ENCODE peak calls at places on chromosomes 3 and 15, in seven cellular contexts. A, M, H, S, Z, Q and X are unnamed samples.

GRCh38 chr3:189144645-189145044 is 27.1 kb upstream of the TPRG1 start:
- DNase-seq in S (no peak), A (peak; percentile 28), Z (no peak), M (no peak), H (no peak), Q (no peak), X (no peak)

GRCh38 chr15:69751147-69751546 is 298.5 kb downstream of the RPLP1 start:
- DNase-seq in S (no peak), M (no peak), H (no peak), Z (no peak), A (no peak), Q (no peak), X (no peak)

GRCh38 chr15:48553559-48553958 is 92.0 kb downstream of the FBN1 start:
- DNase-seq in Q (peak; percentile 58), Z (no peak), M (no peak), S (no peak), H (peak; percentile 46), A (no peak), X (no peak)

GRCh38 chr15:75049392-75049791 is 26.0 kb downstream of the PPCDC start:
- DNase-seq in Z (no peak), S (no peak), Q (no peak), H (no peak), M (peak; percentile 97), A (peak; percentile 71), X (peak; percentile 78)

GRCh38 chr3:25664066-25664809 is 469 bp downstream of the TOP2B start:
- DNase-seq in S (peak; percentile 52), A (peak; percentile 74), Z (peak; percentile 82), Q (peak; percentile 72), M (peak; percentile 86), H (peak; percentile 79), X (peak; percentile 66)

GRCh38 chr3:43369404-43370345 is 83.3 kb downstream of the SNRK start:
- DNase-seq in M (no peak), S (no peak), Z (no peak), A (no peak), H (no peak), Q (no peak), X (no peak)

GRCh38 chr3:140953028-140953960 is 11.7 kb downstream of the SLC25A36 start:
- DNase-seq in Q (peak; percentile 80), Z (no peak), A (no peak), S (no peak), H (peak; percentile 52), M (no peak), X (no peak)

GRCh38 chr3:10935846-10936631 is 56.5 kb upstream of the SLC6A1 start:
- DNase-seq in A (no peak), M (peak; percentile 18), H (no peak), Q (no peak), S (no peak), Z (no peak), X (no peak)

GRCh38 chr15:59388670-59389069 is 16.0 kb upstream of the MYO1E start:
- DNase-seq in Z (no peak), H (peak; percentile 75), Q (peak; percentile 44), M (no peak), S (no peak), A (no peak), X (no peak)

GRCh38 chr15:90730290-90730689 is 13.1 kb downstream of the BLM start:
- DNase-seq in A (no peak), M (no peak), Z (no peak), H (no peak), Q (no peak), S (no peak), X (no peak)

GRCh38 chr3:107690522-107691138 is 167.9 kb downstream of the BBX start:
- DNase-seq in A (peak; percentile 35), Z (no peak), S (no peak), H (peak; percentile 89), M (no peak), Q (peak; percentile 64), X (no peak)

GRCh38 chr3:32577621-32578556 is 7.2 kb upstream of the DYNC1LI1 start:
- DNase-seq in A (no peak), M (no peak), Q (no peak), Z (no peak), H (peak; percentile 29), S (no peak), X (peak; percentile 16)

GRCh38 chr3:174495928-174496327 is 363.2 kb upstream of the NAALADL2 start:
- DNase-seq in S (no peak), Z (no peak), H (peak; percentile 10), Q (peak; percentile 6), M (no peak), A (no peak), X (peak; percentile 80)

GRCh38 chr15:93942140-93942808 is 289.1 kb upstream of the MCTP2 start:
- DNase-seq in H (no peak), Z (no peak), A (no peak), M (no peak), Q (peak; percentile 51), S (no peak), X (peak; percentile 39)

GRCh38 chr15:93987068-93987467 is 244.3 kb upstream of the MCTP2 start:
- DNase-seq in H (no peak), A (no peak), S (no peak), Z (no peak), M (no peak), Q (no peak), X (no peak)

GRCh38 chr3:141561426-141562034 is 74.7 kb downstream of the RASA2 start:
- DNase-seq in M (no peak), A (peak; percentile 47), H (peak; percentile 87), S (no peak), Z (no peak), Q (peak; percentile 54), X (no peak)

GRCh38 chr15:84799511-84800187 is 17.5 kb upstream of the ALPK3 start:
- DNase-seq in A (no peak), S (no peak), M (no peak), Z (no peak), Q (no peak), H (no peak), X (no peak)

GRCh38 chr3:17115186-17115585 is 230.4 kb downstream of the PLCL2 start:
- DNase-seq in H (no peak), Q (peak; percentile 55), M (no peak), Z (no peak), A (no peak), S (no peak), X (no peak)

GRCh38 chr3:197256836-197257444 is 41.5 kb downstream of the DLG1 start:
- DNase-seq in A (peak; percentile 5), Q (peak; percentile 49), M (no peak), S (no peak), Z (no peak), H (peak; percentile 81), X (no peak)

GRCh38 chr3:78140274-78140673 is 1100.4 kb downstream of the ROBO2 start:
- DNase-seq in H (peak; percentile 23), M (no peak), Q (peak; percentile 15), S (no peak), A (no peak), Z (no peak), X (no peak)

GRCh38 chr3:66948853-66949252 is 49.3 kb upstream of the KBTBD8 start:
- DNase-seq in A (no peak), Z (no peak), M (no peak), H (no peak), Q (no peak), S (no peak), X (no peak)

GRCh38 chr3:150738688-150739087 is 24.3 kb downstream of the SIAH2 start:
- DNase-seq in A (no peak), H (no peak), M (no peak), Z (no peak), Q (peak; percentile 45), S (no peak), X (no peak)

GRCh38 chr3:111582114-111582461 is 13.1 kb downstream of the ZBED2 start:
- DNase-seq in Q (peak; percentile 99), S (no peak), M (no peak), Z (no peak), A (no peak), H (peak; percentile 80), X (peak; percentile 58)

GRCh38 chr3:45473841-45474240 is 85.5 kb downstream of the LARS2 start:
- DNase-seq in A (no peak), M (no peak), Z (no peak), S (no peak), Q (peak; percentile 70), H (peak; percentile 92), X (no peak)

GRCh38 chr15:50594311-50594710 is 47.8 kb upstream of the USP50 start:
- DNase-seq in H (no peak), Z (no peak), M (no peak), A (no peak), Q (no peak), S (no peak), X (no peak)

GRCh38 chr15:50593761-50594160 is 47.3 kb upstream of the USP50 start:
- DNase-seq in S (no peak), A (no peak), H (no peak), M (no peak), Z (no peak), Q (no peak), X (no peak)

GRCh38 chr15:50590288-50590687 is 43.8 kb upstream of the USP50 start:
- DNase-seq in Q (no peak), A (no peak), Z (no peak), H (no peak), M (no peak), S (no peak), X (no peak)
- H3K36me3 ChIP-seq in Q (no peaks in the 10 kb centered on the region), A (peaks cover 81% of the 10 kb centered on the region), Z (peaks cover 91% of the 10 kb centered on the region), H (peaks cover 99% of the 10 kb centered on the region), M (peaks cover 50% of the 10 kb centered on the region), S (peaks cover 20% of the 10 kb centered on the region), X (peaks cover 68% of the 10 kb centered on the region)

GRCh38 chr15:39580117-39580629 is 706 bp upstream of the THBS1 start:
- DNase-seq in M (peak; percentile 99), Z (peak; percentile 96), S (peak; percentile 82), Q (peak; percentile 94), A (peak; percentile 89), H (peak; percentile 98), X (peak; percentile 78)

GRCh38 chr15:39580630-39581500 is at the start of gene THBS1:
- DNase-seq in Z (peak; percentile 94), M (peak; percentile 91), H (peak; percentile 99), A (peak; percentile 71), S (peak; percentile 15), Q (peak; percentile 93), X (peak; percentile 93)

GRCh38 chr15:39582977-39583585 is 2.2 kb downstream of the THBS1 start:
- DNase-seq in H (peak; percentile 32), M (no peak), S (no peak), Q (peak; percentile 7), Z (no peak), A (no peak), X (no peak)

GRCh38 chr15:39582286-39582976 is 1.6 kb downstream of the THBS1 start:
- DNase-seq in H (peak; percentile 57), A (no peak), S (no peak), Z (no peak), Q (peak; percentile 29), M (peak; percentile 62), X (no peak)

GRCh38 chr15:39581501-39582285 is 814 bp downstream of the THBS1 start:
- DNase-seq in A (peak; percentile 52), H (peak; percentile 69), Q (peak; percentile 42), M (peak; percentile 78), S (no peak), Z (no peak), X (peak; percentile 59)
- H3K4me3 ChIP-seq in A (peak overlapping the region; percentile 72), H (peak overlapping the region; percentile 82), Q (peak overlapping the region; percentile 73), M (peak overlapping the region; percentile 66), S (no peak overlapping the region), Z (peak overlapping the region; percentile 61), X (peak overlapping the region; percentile 71)

GRCh38 chr15:79641841-79642240 is 209.7 kb downstream of the MINAR1 start:
- DNase-seq in Q (no peak), M (no peak), A (no peak), Z (no peak), S (no peak), H (no peak), X (no peak)
- H3K9me3 ChIP-seq in Q (no peaks in the 10 kb centered on the region), M (no peaks in the 10 kb centered on the region), A (peaks cover 8% of the 10 kb centered on the region), Z (peaks cover 13% of the 10 kb centered on the region), S (no peaks in the 10 kb centered on the region), H (peaks cover 16% of the 10 kb centered on the region), X (peaks cover 3% of the 10 kb centered on the region)

GRCh38 chr3:24386458-24386857 is 108.2 kb downstream of the THRB start:
- DNase-seq in A (no peak), S (no peak), Q (no peak), M (no peak), Z (no peak), H (no peak), X (no peak)
- H3K36me3 ChIP-seq in A (no peaks in the 10 kb centered on the region), S (no peaks in the 10 kb centered on the region), Q (no peaks in the 10 kb centered on the region), M (no peaks in the 10 kb centered on the region), Z (no peaks in the 10 kb centered on the region), H (no peaks in the 10 kb centered on the region), X (no peaks in the 10 kb centered on the region)